ENCODE peak calls at places on chromosomes 16 and 17, in seven cellular contexts. Y, V, O, X, D, W and H are unnamed samples.

GRCh38 chr16:64364894-64365293 is 757.0 kb downstream of the CDH11 start:
- DNase-seq in Y (no peak), V (no peak), O (no peak), X (peak), D (no peak), W (no peak), H (no peak)

GRCh38 chr17:57507828-57508227 is 237.3 kb downstream of the CCDC182 start:
- DNase-seq in Y (no peak), V (no peak), O (no peak), X (no peak), D (no peak), W (no peak), H (no peak)

GRCh38 chr17:59791603-59792457 is 84.4 kb downstream of the VMP1 start:
- DNase-seq in Y (no peak), V (no peak), O (no peak), X (peak), D (no peak), W (no peak), H (no peak)

GRCh38 chr17:55157165-55157564 is 107.6 kb upstream of the HLF start:
- DNase-seq in Y (no peak), V (no peak), O (no peak), X (no peak), D (no peak), W (no peak), H (no peak)

GRCh38 chr17:57534863-57535651 is 210.0 kb downstream of the CCDC182 start:
- DNase-seq in Y (no peak), V (no peak), O (no peak), X (no peak), D (no peak), W (no peak), H (no peak)

GRCh38 chr17:34386925-34387550 is 24.0 kb upstream of the CCL1 start:
- DNase-seq in Y (no peak), V (no peak), O (no peak), X (peak), D (peak), W (peak), H (no peak)

GRCh38 chr16:16036359-16036792 is 87.0 kb downstream of the ABCC1 start:
- DNase-seq in Y (no peak), V (peak), O (no peak), X (no peak), D (no peak), W (no peak), H (no peak)

GRCh38 chr17:62882284-62882683 is 74.2 kb upstream of the MARCHF10 start:
- DNase-seq in Y (no peak), V (no peak), O (no peak), X (no peak), D (no peak), W (no peak), H (no peak)

GRCh38 chr16:20902426-20902825 is 1.9 kb downstream of the LYRM1 start:
- DNase-seq in Y (no peak), V (no peak), O (no peak), X (no peak), D (no peak), W (no peak), H (no peak)

GRCh38 chr17:41697122-41697962 is 8.7 kb downstream of the EIF1 start:
- DNase-seq in Y (peak), V (peak), O (no peak), X (peak), D (no peak), W (no peak), H (no peak)

GRCh38 chr17:38720941-38721340 is 9.2 kb upstream of the CISD3 start:
- DNase-seq in Y (no peak), V (no peak), O (no peak), X (no peak), D (no peak), W (no peak), H (no peak)

GRCh38 chr17:18250259-18250658 is 8.3 kb downstream of the FLII start:
- DNase-seq in Y (no peak), V (no peak), O (no peak), X (no peak), D (no peak), W (no peak), H (no peak)

GRCh38 chr17:72804949-72805348 is 287.5 kb downstream of the SLC39A11 start:
- DNase-seq in Y (no peak), V (no peak), O (no peak), X (no peak), D (no peak), W (no peak), H (no peak)

GRCh38 chr17:7248811-7249210 is 2.7 kb downstream of the CTDNEP1 start:
- DNase-seq in Y (no peak), V (no peak), O (no peak), X (no peak), D (no peak), W (no peak), H (no peak)

GRCh38 chr16:14070877-14071575 is at the start of gene MRTFB:
- DNase-seq in Y (peak), V (peak), O (peak), X (peak), D (no peak), W (peak), H (peak)

GRCh38 chr16:86294535-86294934 is 215.8 kb upstream of the FOXF1 start:
- DNase-seq in Y (no peak), V (no peak), O (no peak), X (peak), D (no peak), W (no peak), H (no peak)

GRCh38 chr16:1107141-1107540 is 11.1 kb upstream of the C1QTNF8 start:
- DNase-seq in Y (no peak), V (no peak), O (no peak), X (no peak), D (no peak), W (no peak), H (no peak)

GRCh38 chr17:16455997-16456769 is 35.8 kb downstream of the LRRC75A start:
- DNase-seq in Y (no peak), V (no peak), O (no peak), X (no peak), D (no peak), W (no peak), H (no peak)

GRCh38 chr17:45403906-45404490 is 28.7 kb downstream of the ARHGAP27 start:
- DNase-seq in Y (no peak), V (no peak), O (no peak), X (no peak), D (no peak), W (peak), H (no peak)

GRCh38 chr17:75364078-75364477 is 41.4 kb downstream of the GRB2 start:
- DNase-seq in Y (no peak), V (no peak), O (no peak), X (peak), D (no peak), W (no peak), H (no peak)

GRCh38 chr17:32486091-32486700 is 597 bp upstream of the CDK5R1 start:
- DNase-seq in Y (peak), V (peak), O (peak), X (peak), D (no peak), W (peak), H (peak)

GRCh38 chr17:60231234-60231633 is 81.5 kb downstream of the CA4 start:
- DNase-seq in Y (no peak), V (no peak), O (peak), X (peak), D (no peak), W (no peak), H (peak)

GRCh38 chr16:72172105-72173034 is at the start of gene PMFBP1:
- DNase-seq in Y (no peak), V (peak), O (peak), X (peak), D (peak), W (no peak), H (peak)

GRCh38 chr16:23948949-23949392 is 113.2 kb downstream of the PRKCB start:
- DNase-seq in Y (no peak), V (no peak), O (no peak), X (no peak), D (no peak), W (no peak), H (no peak)

GRCh38 chr17:58189436-58190146 is 2.9 kb upstream of the EPX start:
- DNase-seq in Y (peak), V (peak), O (peak), X (peak), D (no peak), W (no peak), H (no peak)

GRCh38 chr16:685967-686366 is 1.8 kb upstream of the JMJD8 start:
- DNase-seq in Y (peak), V (no peak), O (no peak), X (peak), D (no peak), W (peak), H (no peak)

DNA sequence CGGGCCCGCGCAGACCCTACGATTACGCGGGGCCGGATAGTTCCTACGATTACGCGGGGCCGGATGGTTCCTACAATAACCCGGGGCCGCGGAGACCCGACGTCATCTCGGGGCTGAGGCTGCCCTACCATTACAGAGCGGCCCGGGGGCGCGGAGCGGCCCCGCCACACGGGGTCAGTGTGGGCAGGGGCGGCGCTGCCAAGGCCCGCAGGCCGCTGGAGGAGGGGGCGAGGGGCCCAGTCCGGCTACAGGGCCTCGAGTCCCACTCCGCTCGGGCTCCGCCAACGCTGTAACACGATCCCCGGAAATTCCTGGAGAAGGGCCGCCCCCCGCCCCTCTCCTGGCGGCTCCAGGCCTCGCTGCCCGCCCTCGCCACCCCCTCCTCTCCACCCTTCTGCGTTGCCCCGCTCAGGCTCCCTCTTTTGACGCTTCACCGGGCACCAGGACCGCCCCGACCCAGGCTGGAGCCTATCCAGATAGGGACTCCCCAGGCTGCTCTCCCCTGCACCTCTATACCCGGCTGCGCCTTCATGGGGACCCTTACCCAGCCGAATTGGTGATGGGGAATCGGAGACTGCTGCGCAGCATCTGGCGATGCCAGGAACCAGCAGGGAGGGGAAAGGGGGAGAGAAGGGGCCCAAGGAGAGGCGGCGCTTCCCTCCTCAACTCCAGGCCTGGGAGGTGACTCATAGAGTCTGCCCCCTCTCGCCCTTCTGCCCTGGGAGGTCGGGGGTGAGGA is at the start of gene RAB34:
- DNase-seq in Y (peak), V (peak), O (peak), X (peak), D (peak), W (peak), H (no peak)
- TF ChIP-seq CTCF in Y (peak), V (no peak), O (peak), X (peak), D (peak), W (peak), H (peak)

DNA sequence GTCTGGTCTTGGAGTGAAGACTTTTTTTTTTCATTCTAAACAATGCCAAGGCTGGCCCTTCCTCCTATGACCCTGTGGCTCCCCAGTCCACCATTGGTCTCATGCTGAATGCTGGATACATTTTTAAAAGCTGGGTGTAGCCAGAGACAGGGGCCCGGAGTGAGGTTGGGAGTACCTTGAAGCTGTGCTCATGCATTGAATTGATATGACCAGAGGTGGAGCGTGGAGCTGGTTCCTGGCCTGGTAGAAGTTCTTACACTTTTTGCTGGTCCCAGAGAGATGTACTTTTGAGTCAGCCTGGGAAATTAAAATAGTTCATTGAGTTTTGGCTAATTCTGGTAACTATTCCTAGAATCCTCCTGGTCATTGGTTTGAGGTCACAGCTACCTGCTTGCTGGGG is 83.7 kb downstream of the CMIP start:
- DNase-seq in Y (no peak), V (no peak), O (no peak), X (no peak), D (no peak), W (no peak), H (no peak)
- TF ChIP-seq CTCF in Y (no peak), V (no peak), O (no peak), X (no peak), D (no peak), W (no peak), H (no peak)

GRCh38 chr17:76707985-76708807 is 2.6 kb downstream of the MXRA7 start:
- DNase-seq in Y (peak), V (no peak), O (no peak), X (peak), D (no peak), W (peak), H (no peak)
- TF ChIP-seq CTCF in Y (peak), V (no peak), O (peak), X (peak), D (peak), W (peak), H (no peak)

GRCh38 chr16:67226804-67227566 is at the start of gene TMEM208:
- DNase-seq in Y (peak), V (peak), O (peak), X (peak), D (peak), W (peak), H (peak)
- TF ChIP-seq CTCF in Y (no peak), V (peak), O (peak), X (peak), D (no peak), W (peak), H (peak)

GRCh38 chr17:76887809-76888208 is 19.6 kb downstream of the MGAT5B start:
- DNase-seq in Y (no peak), V (no peak), O (no peak), X (no peak), D (no peak), W (peak), H (no peak)
- TF ChIP-seq CTCF in Y (no peak), V (no peak), O (no peak), X (no peak), D (no peak), W (peak), H (no peak)

DNA sequence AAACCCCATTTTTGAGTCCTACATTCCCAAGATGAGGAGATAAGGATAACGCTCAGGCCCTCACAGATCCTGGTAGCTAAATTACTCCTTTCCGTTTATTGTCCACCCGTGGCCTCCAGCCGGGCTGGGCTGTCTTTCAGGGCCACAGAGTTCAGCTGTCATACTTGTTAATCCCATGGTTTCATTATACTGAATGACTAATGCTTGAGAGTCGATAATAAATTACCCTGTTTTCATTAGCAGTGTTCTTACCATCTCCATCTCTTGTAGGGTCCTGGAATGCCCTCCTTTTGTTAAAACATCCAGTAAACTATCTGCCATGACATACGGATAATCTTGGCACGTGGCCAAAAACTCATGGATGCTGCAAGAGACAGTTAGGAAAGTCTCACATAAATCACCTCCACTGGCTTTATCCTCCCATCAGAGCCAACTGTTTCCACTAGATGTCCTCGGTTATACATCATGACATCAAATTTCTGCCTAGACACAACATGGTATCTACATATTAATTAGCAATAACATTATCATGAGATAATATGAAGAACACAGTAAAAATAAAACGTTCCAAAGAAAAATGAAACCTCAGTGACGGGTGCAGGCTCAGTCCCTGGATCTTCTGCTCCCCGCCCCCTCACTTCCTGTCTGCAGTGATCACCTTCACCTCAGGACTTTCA is 45.3 kb downstream of the BRD7 start:
- DNase-seq in Y (no peak), V (no peak), O (no peak), X (peak), D (no peak), W (no peak), H (no peak)
- TF ChIP-seq CTCF in Y (no peak), V (no peak), O (peak), X (peak), D (no peak), W (peak), H (peak)

GRCh38 chr17:48262982-48263586 is 155.5 kb downstream of the SNX11 start:
- DNase-seq in Y (no peak), V (no peak), O (peak), X (no peak), D (no peak), W (no peak), H (peak)
- TF ChIP-seq CTCF in Y (peak), V (no peak), O (peak), X (peak), D (no peak), W (peak), H (peak)

GRCh38 chr17:27455914-27456680 is at the start of gene KSR1:
- DNase-seq in Y (peak), V (peak), O (peak), X (peak), D (peak), W (peak), H (peak)
- TF ChIP-seq CTCF in Y (peak), V (no peak), O (peak), X (peak), D (peak), W (peak), H (peak)

GRCh38 chr16:88428616-88429386 is 24.3 kb upstream of the ZFPM1 start:
- DNase-seq in Y (no peak), V (no peak), O (no peak), X (no peak), D (no peak), W (no peak), H (no peak)
- TF ChIP-seq CTCF in Y (no peak), V (no peak), O (no peak), X (no peak), D (peak), W (peak), H (no peak)

DNA sequence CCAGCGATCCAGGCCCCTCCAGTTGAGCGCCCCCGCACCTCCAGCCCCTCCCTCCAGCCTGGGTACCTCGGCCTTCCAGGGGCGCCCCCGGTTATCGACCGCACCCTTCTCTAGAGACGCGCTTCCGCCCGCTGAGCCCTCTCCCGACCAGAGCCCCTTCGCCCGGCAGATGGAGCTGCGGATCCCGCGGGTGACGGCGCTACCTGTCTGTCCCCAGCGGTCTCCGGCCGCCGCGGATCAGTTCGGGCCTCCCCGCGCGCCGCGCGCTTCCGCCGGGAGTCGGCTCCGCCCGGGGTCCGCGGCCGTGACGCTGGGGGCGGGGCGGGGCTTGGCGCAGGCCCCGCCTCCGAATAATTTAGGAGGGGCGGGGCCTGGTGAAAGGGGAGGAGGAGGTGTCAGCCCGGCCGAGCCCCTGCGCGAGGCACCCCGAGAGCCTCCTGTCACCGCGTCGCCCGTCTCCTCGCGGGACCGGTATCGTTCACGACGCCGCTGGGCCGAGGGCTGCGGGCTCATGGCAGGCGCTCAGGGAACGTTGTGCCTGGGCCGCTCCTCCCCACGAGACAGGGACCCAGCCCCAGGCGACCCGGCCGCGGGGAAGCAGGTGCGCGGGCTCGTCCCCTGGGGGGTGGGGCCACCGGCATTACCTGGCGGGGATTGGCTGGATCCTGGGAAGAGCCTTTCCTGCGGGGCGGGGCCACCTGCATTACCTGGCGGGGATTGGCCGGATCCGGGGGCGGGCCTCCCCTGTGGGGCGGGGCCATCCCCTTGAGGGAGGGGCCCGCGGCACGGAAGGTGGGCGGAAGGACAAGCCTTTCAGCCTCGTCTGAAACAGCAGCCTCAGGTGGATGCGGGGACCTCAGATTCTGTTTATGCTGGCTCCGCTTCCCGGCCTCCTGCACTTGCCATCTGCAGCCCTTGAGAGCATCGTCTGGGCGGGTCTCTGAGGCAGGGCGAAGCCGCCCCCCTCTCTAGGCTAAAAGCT is at the start of gene SPATA2L:
- DNase-seq in Y (peak), V (peak), O (peak), X (peak), D (peak), W (peak), H (peak)
- TF ChIP-seq CTCF in Y (no peak), V (no peak), O (no peak), X (peak), D (no peak), W (peak), H (peak)